ENCODE peak calls at places on chromosomes 6 and 20, in four cellular contexts. I is NCI-H510A treated with DMSO at 0.1 percent for 48 hours, C is NCI-H1436, G is ACHN. Y is an unnamed sample.

GRCh38 chr20:60037120-60037499 is 78.9 kb downstream of the CDH26 start:
- DNase-seq in I (no peak), C (peak), G (peak), Y (no peak)

GRCh38 chr6:99349620-99350141 is at the start of gene FAXC:
- DNase-seq in I (peak), C (peak), G (peak), Y (peak)

GRCh38 chr6:142218441-142218840 is 71.4 kb downstream of the VTA1 start:
- DNase-seq in I (no peak), C (no peak), G (no peak), Y (no peak)

GRCh38 chr6:68040312-68040778 is 594.7 kb upstream of the ADGRB3 start:
- DNase-seq in I (no peak), C (no peak), G (no peak), Y (no peak)

GRCh38 chr20:23116301-23117089 is 30.4 kb upstream of the CD93 start:
- DNase-seq in I (peak), C (no peak), G (no peak), Y (no peak)

GRCh38 chr20:35117148-35117547 is 24.5 kb upstream of the TRPC4AP start:
- DNase-seq in I (no peak), C (no peak), G (no peak), Y (no peak)

GRCh38 chr6:30901436-30901835 is 6.6 kb upstream of the GTF2H4 start:
- DNase-seq in I (no peak), C (no peak), G (no peak), Y (no peak)

GRCh38 chr6:34529665-34530327 is 26.3 kb downstream of the SPDEF start:
- DNase-seq in I (no peak), C (no peak), G (no peak), Y (no peak)

GRCh38 chr6:83417880-83418663 is 12.8 kb downstream of the ME1 start:
- DNase-seq in I (no peak), C (peak), G (peak), Y (peak)

GRCh38 chr6:11730645-11731044 is 48.0 kb downstream of the ADTRP start:
- DNase-seq in I (no peak), C (no peak), G (no peak), Y (peak)

GRCh38 chr20:25139061-25139705 is 56.3 kb upstream of the ENTPD6 start:
- DNase-seq in I (no peak), C (no peak), G (no peak), Y (no peak)

GRCh38 chr6:131924881-131925474 is 26.2 kb downstream of the CCN2 start:
- DNase-seq in I (no peak), C (no peak), G (peak), Y (no peak)

GRCh38 chr6:16841241-16841640 is 80.0 kb upstream of the ATXN1 start:
- DNase-seq in I (no peak), C (no peak), G (no peak), Y (no peak)

GRCh38 chr6:146813554-146813953 is 214.8 kb downstream of the ADGB start:
- DNase-seq in I (no peak), C (no peak), G (no peak), Y (no peak)

GRCh38 chr6:97674802-97675201 is 391.8 kb upstream of the MMS22L start:
- DNase-seq in I (no peak), C (no peak), G (no peak), Y (no peak)

GRCh38 chr6:32413427-32414047 is 6.6 kb upstream of the BTNL2 start:
- DNase-seq in I (peak), C (peak), G (peak), Y (peak)

GRCh38 chr6:106886922-106887797 is 87.4 kb downstream of the CD24 start:
- DNase-seq in I (peak), C (no peak), G (no peak), Y (no peak)

GRCh38 chr20:50285376-50286173 is 94.9 kb downstream of the CEBPB start:
- DNase-seq in I (no peak), C (no peak), G (no peak), Y (peak)

GRCh38 chr6:43496370-43497128 is 13.6 kb downstream of the LRRC73 start:
- DNase-seq in I (no peak), C (no peak), G (peak), Y (peak)

GRCh38 chr6:79385893-79386292 is 151.3 kb downstream of the LCA5 start:
- DNase-seq in I (peak), C (no peak), G (no peak), Y (no peak)

GRCh38 chr20:50776122-50776795 is 18.6 kb upstream of the BCAS4 start:
- DNase-seq in I (no peak), C (no peak), G (no peak), Y (no peak)

GRCh38 chr6:106629859-106630163 is 433 bp downstream of the QRSL1 start:
- DNase-seq in I (peak), C (no peak), G (no peak), Y (peak)

GRCh38 chr6:1659816-1660215 is 50.1 kb downstream of the FOXC1 start:
- DNase-seq in I (no peak), C (no peak), G (no peak), Y (no peak)

GRCh38 chr20:45951474-45951873 is 17.0 kb downstream of the PCIF1 start:
- DNase-seq in I (peak), C (no peak), G (no peak), Y (no peak)

GRCh38 chr6:118103381-118104105 is 196.5 kb downstream of the SLC35F1 start:
- DNase-seq in I (no peak), C (no peak), G (no peak), Y (no peak)

GRCh38 chr6:132490024-132490423 is 22.9 kb downstream of the STX7 start:
- DNase-seq in I (no peak), C (no peak), G (no peak), Y (no peak)

GRCh38 chr20:45842169-45842812 is 8.7 kb downstream of the SNX21 start:
- DNase-seq in I (no peak), C (no peak), G (no peak), Y (peak)

GRCh38 chr6:159302196-159302595 is 133.0 kb downstream of the FNDC1 start:
- DNase-seq in I (no peak), C (no peak), G (no peak), Y (no peak)

GRCh38 chr20:62352402-62353288 is 14.5 kb downstream of the LAMA5 start:
- DNase-seq in I (no peak), C (no peak), G (no peak), Y (no peak)

GRCh38 chr6:124535746-124536145 is 426.5 kb upstream of the RNF217 start:
- DNase-seq in I (no peak), C (no peak), G (peak), Y (no peak)

GRCh38 chr20:60250251-60250650 is 292.0 kb downstream of the CDH26 start:
- DNase-seq in I (no peak), C (no peak), G (no peak), Y (no peak)

GRCh38 chr20:32354592-32355416 is 3.3 kb upstream of the ASXL1 start:
- DNase-seq in I (no peak), C (no peak), G (peak), Y (no peak)

GRCh38 chr20:49501917-49502316 is 19.4 kb upstream of the KCNB1 start:
- DNase-seq in I (no peak), C (no peak), G (peak), Y (no peak)

GRCh38 chr20:6750438-6750837 is 17.0 kb upstream of the BMP2 start:
- DNase-seq in I (no peak), C (no peak), G (no peak), Y (no peak)